ENCODE peak calls at places on chromosomes 12 and 14, in four cellular contexts. One of them, this sample, is unnamed. For H3K27me3, the result is how much of the 10 kb centered on the place peaks cover.

GRCh38 chr12:58965568-58965967 is 45.3 kb upstream of the LRIG3 start:
- DNase-seq in bronchial epithelial cell: peak
- DNase-seq in ovary: no peak
- DNase-seq in aorta: no peak
- DNase-seq in this sample: no peak

GRCh38 chr12:76201316-76201715 is 116.8 kb upstream of the NAP1L1 start:
- DNase-seq in bronchial epithelial cell: no peak
- DNase-seq in ovary: no peak
- DNase-seq in aorta: no peak
- DNase-seq in this sample: no peak

GRCh38 chr12:64733857-64734256 is 25.3 kb downstream of the GNS start:
- DNase-seq in bronchial epithelial cell: peak
- DNase-seq in ovary: no peak
- DNase-seq in aorta: peak
- DNase-seq in this sample: peak

GRCh38 chr12:76883826-76884225 is 5.0 kb upstream of the CSRP2 start:
- DNase-seq in bronchial epithelial cell: no peak
- DNase-seq in ovary: no peak
- DNase-seq in aorta: no peak
- DNase-seq in this sample: peak

GRCh38 chr14:86296173-86296572 is 766.2 kb downstream of the FLRT2 start:
- DNase-seq in bronchial epithelial cell: no peak
- DNase-seq in ovary: no peak
- DNase-seq in aorta: no peak
- DNase-seq in this sample: peak

GRCh38 chr12:49482095-49483051 is 56.5 kb upstream of the KCNH3 start:
- DNase-seq in bronchial epithelial cell: peak
- DNase-seq in ovary: no peak
- DNase-seq in aorta: no peak
- DNase-seq in this sample: peak

GRCh38 chr12:29547844-29548243 is 50.4 kb upstream of the OVCH1 start:
- DNase-seq in bronchial epithelial cell: no peak
- DNase-seq in ovary: no peak
- DNase-seq in aorta: no peak
- DNase-seq in this sample: no peak

GRCh38 chr14:76274324-76274723 is 101.6 kb upstream of the ESRRB start:
- DNase-seq in bronchial epithelial cell: no peak
- DNase-seq in ovary: no peak
- DNase-seq in aorta: no peak
- DNase-seq in this sample: no peak

GRCh38 chr12:131942671-131943070 is 7.1 kb upstream of the EP400 start:
- DNase-seq in bronchial epithelial cell: no peak
- DNase-seq in ovary: no peak
- DNase-seq in aorta: peak
- DNase-seq in this sample: no peak

GRCh38 chr12:95838125-95838524 is 20.6 kb upstream of the SNRPF start:
- DNase-seq in bronchial epithelial cell: peak
- DNase-seq in ovary: no peak
- DNase-seq in aorta: no peak
- DNase-seq in this sample: peak

GRCh38 chr14:106802413-106803364 is 1276.3 kb downstream of the TMEM121 start:
- DNase-seq in bronchial epithelial cell: no peak
- DNase-seq in ovary: no peak
- DNase-seq in aorta: no peak
- DNase-seq in this sample: no peak

GRCh38 chr12:111178194-111179081 is 190.5 kb downstream of the PHETA1 start:
- DNase-seq in bronchial epithelial cell: no peak
- DNase-seq in ovary: no peak
- DNase-seq in aorta: no peak
- DNase-seq in this sample: peak

GRCh38 chr12:81284137-81284536 is 206.3 kb downstream of the ACSS3 start:
- DNase-seq in bronchial epithelial cell: peak
- DNase-seq in ovary: no peak
- DNase-seq in aorta: no peak
- DNase-seq in this sample: no peak

GRCh38 chr14:50666772-50667490 is 1.2 kb downstream of the SAV1 start:
- DNase-seq in bronchial epithelial cell: peak
- DNase-seq in ovary: peak
- DNase-seq in aorta: no peak
- DNase-seq in this sample: peak

GRCh38 chr12:66065146-66065545 is 65.4 kb downstream of the LLPH start:
- DNase-seq in bronchial epithelial cell: no peak
- DNase-seq in ovary: no peak
- DNase-seq in aorta: no peak
- DNase-seq in this sample: no peak

GRCh38 chr12:113222730-113223531 is 1.7 kb downstream of the TPCN1 start:
- DNase-seq in bronchial epithelial cell: peak
- DNase-seq in ovary: peak
- DNase-seq in aorta: peak
- DNase-seq in this sample: peak

DNA sequence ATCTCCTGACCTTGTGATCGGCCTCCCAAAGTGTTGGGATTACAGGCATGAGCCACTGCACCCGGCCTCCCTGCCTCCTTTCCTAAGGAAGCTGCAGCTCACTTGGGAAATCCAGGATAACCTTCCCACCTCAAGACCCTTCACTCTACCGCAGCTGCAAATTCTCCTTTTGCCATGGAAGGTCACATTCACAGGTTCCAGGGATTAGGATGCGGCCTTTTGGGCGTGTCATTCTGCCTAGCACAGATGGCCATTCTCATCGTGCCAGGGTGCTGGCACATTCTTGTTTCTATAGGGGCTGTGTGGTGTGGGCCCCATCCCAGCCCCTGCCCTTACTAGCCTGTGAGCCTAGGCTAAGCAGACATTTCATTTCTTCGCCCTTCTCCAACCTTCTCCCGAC is 219.9 kb downstream of the CHST11 start:
- DNase-seq in bronchial epithelial cell: no peak
- DNase-seq in ovary: no peak
- DNase-seq in aorta: no peak
- DNase-seq in this sample: no peak
- H3K27me3 ChIP-seq in bronchial epithelial cell: under half
- H3K27me3 ChIP-seq in ovary: under half
- H3K27me3 ChIP-seq in aorta: under half
- H3K27me3 ChIP-seq in this sample: under half

DNA sequence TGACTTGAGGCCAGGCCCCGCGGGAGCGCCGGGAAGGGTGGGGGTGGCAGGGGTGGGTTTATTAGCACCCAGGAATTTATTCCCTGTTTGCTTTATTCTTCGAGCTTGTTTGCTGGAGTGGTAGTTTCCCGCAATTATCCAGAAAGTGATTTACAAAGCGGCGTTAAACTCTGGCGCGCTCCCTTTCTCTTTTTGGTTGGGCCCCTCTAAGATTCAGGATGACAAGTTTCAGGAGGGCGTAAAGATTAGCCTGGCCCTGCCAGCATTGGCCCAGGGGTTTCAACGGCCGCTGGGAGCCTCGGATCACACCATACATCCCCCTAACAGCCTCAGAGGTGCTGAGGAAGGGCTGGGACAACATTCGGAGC is 444 bp upstream of the NKX2-8 start:
- DNase-seq in bronchial epithelial cell: no peak
- DNase-seq in ovary: no peak
- DNase-seq in aorta: no peak
- DNase-seq in this sample: no peak
- H3K27me3 ChIP-seq in bronchial epithelial cell: under half
- H3K27me3 ChIP-seq in ovary: under half
- H3K27me3 ChIP-seq in aorta: under half
- H3K27me3 ChIP-seq in this sample: under half

GRCh38 chr14:96997269-96997668 is 200.1 kb downstream of the VRK1 start:
- DNase-seq in bronchial epithelial cell: no peak
- DNase-seq in ovary: no peak
- DNase-seq in aorta: no peak
- DNase-seq in this sample: no peak
- H3K27me3 ChIP-seq in bronchial epithelial cell: under half
- H3K27me3 ChIP-seq in ovary: under half
- H3K27me3 ChIP-seq in aorta: under half
- H3K27me3 ChIP-seq in this sample: under half

GRCh38 chr12:247271-247670 is 15.4 kb downstream of the SLC6A13 start:
- DNase-seq in bronchial epithelial cell: no peak
- DNase-seq in ovary: no peak
- DNase-seq in aorta: no peak
- DNase-seq in this sample: no peak
- H3K27me3 ChIP-seq in bronchial epithelial cell: under half
- H3K27me3 ChIP-seq in ovary: under half
- H3K27me3 ChIP-seq in aorta: under half
- H3K27me3 ChIP-seq in this sample: under half

GRCh38 chr12:457676-458075 is 2.1 kb upstream of the B4GALNT3 start:
- DNase-seq in bronchial epithelial cell: no peak
- DNase-seq in ovary: no peak
- DNase-seq in aorta: no peak
- DNase-seq in this sample: no peak
- H3K27me3 ChIP-seq in bronchial epithelial cell: under half
- H3K27me3 ChIP-seq in ovary: under half
- H3K27me3 ChIP-seq in aorta: under half
- H3K27me3 ChIP-seq in this sample: half or more